ENCODE peak calls at places on chromosomes 11 and 22, in eight cellular contexts. X is breast epithelium; P is NCI-H1694; F is osteocyte; S is NB4; E is D341Med; Z is stimulated activated effector memory CD8-positive, alpha-beta T cell treated with anti-CD3 and anti-CD28 coated beads, Interleukin-12 subunit alpha, Interleukin-12 subunit beta, amount 100 ng/mL, for 72 hours; J is HCEC 1CT. L is an unnamed sample.

GRCh38 chr11:64286801-64287159 is 1.1 kb downstream of the GPR137 start:
- DNase-seq in P (no peak), X (no peak), J (no peak), Z (no peak), E (no peak), S (no peak), F (no peak), L (no peak)

GRCh38 chr11:115170133-115170815 is 333.9 kb downstream of the CADM1 start:
- DNase-seq in E (peak), F (peak), S (peak), P (no peak), X (no peak), J (no peak), Z (no peak), L (no peak)

GRCh38 chr11:44955019-44955738 is 4.5 kb upstream of the TP53I11 start:
- DNase-seq in P (no peak), Z (no peak), J (peak), F (no peak), X (no peak), E (no peak), S (peak), L (peak)

GRCh38 chr22:33401291-33401690 is 343.1 kb upstream of the SYN3 start:
- DNase-seq in S (no peak), J (no peak), F (no peak), X (no peak), Z (no peak), E (no peak), P (no peak), L (no peak)

GRCh38 chr11:112539165-112539564 is 278.5 kb upstream of the PLET1 start:
- DNase-seq in X (no peak), J (no peak), F (no peak), E (no peak), P (no peak), S (no peak), Z (no peak), L (no peak)

GRCh38 chr11:7032692-7033091 is 12.4 kb downstream of the NLRP14 start:
- DNase-seq in J (no peak), X (no peak), Z (no peak), P (no peak), E (no peak), F (no peak), S (no peak), L (no peak)

GRCh38 chr11:20388096-20389055 is 860 bp downstream of the PRMT3 start:
- DNase-seq in P (no peak), F (no peak), Z (no peak), J (peak), X (no peak), E (no peak), S (peak), L (no peak)

GRCh38 chr11:66749091-66749490 is 20.1 kb upstream of the SPTBN2 start:
- DNase-seq in S (no peak), E (no peak), J (no peak), Z (no peak), F (no peak), P (no peak), X (peak), L (peak)

GRCh38 chr11:74072286-74072685 is 63.4 kb upstream of the UCP3 start:
- DNase-seq in P (no peak), Z (no peak), E (no peak), J (no peak), F (no peak), X (no peak), S (no peak), L (no peak)

GRCh38 chr11:34181254-34181653 is 75.8 kb downstream of the NAT10 start:
- DNase-seq in S (peak), P (no peak), F (no peak), E (no peak), X (no peak), Z (no peak), J (no peak), L (no peak)

GRCh38 chr22:31278643-31279326 is 13.5 kb downstream of the PIK3IP1 start:
- DNase-seq in E (no peak), J (no peak), S (no peak), X (no peak), F (no peak), P (no peak), Z (no peak), L (no peak)

GRCh38 chr11:6151117-6151516 is 19.0 kb downstream of the OR52B2 start:
- DNase-seq in J (no peak), S (no peak), F (no peak), P (no peak), E (no peak), Z (no peak), X (no peak), L (no peak)

GRCh38 chr11:914747-915493 is 4.3 kb upstream of the CHID1 start:
- DNase-seq in E (no peak), P (no peak), S (no peak), F (no peak), J (no peak), Z (no peak), X (no peak), L (peak)

GRCh38 chr22:31229402-31230140 is 17.5 kb downstream of the LIMK2 start:
- DNase-seq in E (no peak), P (peak), S (peak), F (no peak), J (no peak), X (peak), Z (no peak), L (peak)

GRCh38 chr11:27153136-27153535 is 112.5 kb downstream of the BBOX1 start:
- DNase-seq in S (peak), J (no peak), P (no peak), X (no peak), F (no peak), Z (no peak), E (no peak), L (no peak)

GRCh38 chr11:26028294-26028954 is 303.5 kb upstream of the ANO3 start:
- DNase-seq in P (no peak), X (no peak), S (no peak), J (peak), Z (no peak), E (no peak), F (no peak), L (no peak)

GRCh38 chr22:32202539-32203180 is 2.2 kb downstream of the RFPL2 start:
- DNase-seq in E (peak), Z (no peak), J (peak), X (no peak), S (peak), P (no peak), F (no peak), L (peak)

GRCh38 chr11:12402027-12402426 is 24.7 kb downstream of the PARVA start:
- DNase-seq in Z (no peak), F (no peak), X (no peak), P (no peak), S (no peak), E (no peak), J (no peak), L (no peak)

GRCh38 chr22:23534851-23535717 is 45.0 kb downstream of the IGLL1 start:
- DNase-seq in Z (no peak), X (peak), S (no peak), P (no peak), J (no peak), F (no peak), E (peak), L (peak)

GRCh38 chr22:47575291-47575690 is 812.8 kb downstream of the TBC1D22A start:
- DNase-seq in Z (no peak), X (no peak), S (no peak), J (no peak), P (no peak), F (peak), E (no peak), L (no peak)

GRCh38 chr11:104151404-104152204 is 12.3 kb downstream of the PDGFD start:
- DNase-seq in X (no peak), F (no peak), S (peak), P (no peak), E (peak), J (peak), Z (no peak), L (no peak)

GRCh38 chr11:6438979-6439571 is 1.7 kb downstream of the HPX start:
- DNase-seq in E (peak), S (peak), J (peak), X (no peak), P (peak), Z (no peak), F (no peak), L (no peak)

GRCh38 chr11:133967599-133968238 is 11.0 kb upstream of the IGSF9B start:
- DNase-seq in P (no peak), E (no peak), J (no peak), F (no peak), X (no peak), Z (no peak), S (no peak), L (no peak)

GRCh38 chr11:102346748-102347525 is at the start of gene BIRC2:
- DNase-seq in J (peak), P (no peak), X (peak), F (peak), E (peak), Z (peak), S (peak), L (peak)

GRCh38 chr22:42648017-42648367 is 1.2 kb downstream of the CYB5R3 start:
- DNase-seq in F (no peak), J (no peak), S (no peak), E (no peak), X (no peak), P (no peak), Z (no peak), L (no peak)

GRCh38 chr11:126337121-126337471 is 18.4 kb upstream of the ST3GAL4 start:
- DNase-seq in E (no peak), F (no peak), X (no peak), J (no peak), Z (no peak), P (no peak), S (peak), L (no peak)

GRCh38 chr22:48373626-48374173 is 1454.0 kb downstream of the BRD1 start:
- DNase-seq in S (no peak), F (peak), X (no peak), E (no peak), P (no peak), J (no peak), Z (no peak), L (no peak)

GRCh38 chr11:122897606-122898210 is 15.1 kb downstream of the JHY start:
- DNase-seq in S (no peak), X (no peak), P (no peak), J (peak), E (no peak), Z (no peak), F (no peak), L (no peak)

GRCh38 chr11:125871391-125872137 is 15.9 kb upstream of the HYLS1 start:
- DNase-seq in F (no peak), P (no peak), Z (no peak), J (no peak), X (no peak), S (peak), E (peak), L (no peak)

GRCh38 chr11:94647926-94648325 is 80.8 kb downstream of the PIWIL4 start:
- DNase-seq in J (no peak), E (no peak), P (no peak), F (peak), X (no peak), Z (no peak), S (no peak), L (no peak)

GRCh38 chr11:2886936-2887335 is 1.4 kb upstream of the CDKN1C start:
- DNase-seq in E (no peak), S (no peak), F (no peak), X (no peak), P (no peak), Z (no peak), J (no peak), L (no peak)

GRCh38 chr11:126305699-126306098 is 1.8 kb downstream of the DCPS start:
- DNase-seq in F (no peak), J (no peak), P (no peak), E (no peak), S (no peak), Z (no peak), X (no peak), L (no peak)

GRCh38 chr11:129446572-129446971 is 70.9 kb downstream of the BARX2 start:
- DNase-seq in X (no peak), J (no peak), Z (no peak), E (no peak), F (no peak), P (no peak), S (no peak), L (no peak)

GRCh38 chr22:47281126-47282106 is 519.0 kb downstream of the TBC1D22A start:
- DNase-seq in P (no peak), Z (no peak), S (no peak), X (no peak), E (no peak), F (no peak), J (no peak), L (no peak)

GRCh38 chr22:41256254-41256897 is 15.6 kb upstream of the CHADL start:
- DNase-seq in X (no peak), S (no peak), J (peak), E (no peak), F (no peak), Z (no peak), P (no peak), L (no peak)

GRCh38 chr11:2210366-2211112 is 38.9 kb upstream of the TH start:
- DNase-seq in P (no peak), F (peak), Z (no peak), X (peak), E (no peak), S (no peak), J (no peak), L (no peak)

GRCh38 chr11:2726964-2727363 is 27.2 kb upstream of the KCNQ1OT1 start:
- DNase-seq in P (no peak), F (no peak), Z (no peak), J (no peak), X (no peak), E (no peak), S (no peak), L (no peak)

GRCh38 chr11:57497303-57498247 is 17.9 kb downstream of the SLC43A1 start:
- DNase-seq in E (no peak), J (no peak), S (no peak), Z (no peak), X (no peak), F (no peak), P (no peak), L (no peak)

GRCh38 chr11:85182437-85183109 is 444.6 kb downstream of the DLG2 start:
- DNase-seq in Z (no peak), E (peak), J (peak), P (no peak), S (peak), F (no peak), X (no peak), L (no peak)

GRCh38 chr11:6413791-6414231 is 5.1 kb downstream of the APBB1 start:
- DNase-seq in X (no peak), S (no peak), P (no peak), E (no peak), Z (no peak), J (no peak), F (no peak), L (no peak)